ENCODE peak calls at places on chromosomes 4 and X, in eight cellular contexts. M is sigmoid colon, S is breast epithelium, T is HL-60, U is HCT116, E is prostate gland, W is HepG2, P is stomach. Q is an unnamed sample.

GRCh38 chr4:87105101-87105852 is 115.1 kb downstream of the KLHL8 start:
- DNase-seq in S (no peak), U (no peak), W (peak), P (no peak), M (no peak), T (no peak), E (no peak), Q (no peak)

GRCh38 chrX:63012574-63012973 is 338.6 kb downstream of the SPIN4 start:
- DNase-seq in T (no peak), M (no peak), W (no peak), E (no peak), S (no peak), U (no peak), P (no peak), Q (no peak)

GRCh38 chr4:185535818-185536729 is 767 bp upstream of the PDLIM3 start:
- DNase-seq in U (no peak), S (no peak), M (peak), E (no peak), T (no peak), P (no peak), W (no peak), Q (no peak)

GRCh38 chr4:152352645-152353116 is 183.2 kb downstream of the FBXW7 start:
- DNase-seq in E (peak), W (peak), P (no peak), T (no peak), M (peak), U (peak), S (no peak), Q (peak)

GRCh38 chr4:17939061-17939460 is 82.5 kb downstream of the LCORL start:
- DNase-seq in P (no peak), W (no peak), M (no peak), U (no peak), T (no peak), E (no peak), S (no peak), Q (no peak)

GRCh38 chr4:40058121-40058520 is 1.5 kb downstream of the N4BP2 start:
- DNase-seq in W (no peak), U (no peak), S (no peak), M (no peak), T (no peak), E (no peak), P (no peak), Q (no peak)

GRCh38 chr4:89438102-89438831 is 130.7 kb upstream of the GPRIN3 start:
- DNase-seq in P (peak), U (peak), W (peak), S (no peak), E (peak), T (peak), M (no peak), Q (no peak)

GRCh38 chr4:139776235-139776634 is 110.6 kb downstream of the MGST2 start:
- DNase-seq in U (no peak), M (no peak), P (no peak), T (no peak), W (no peak), S (no peak), E (no peak), Q (no peak)

GRCh38 chr4:47704693-47705325 is 133.1 kb downstream of the CORIN start:
- DNase-seq in S (no peak), W (peak), T (no peak), P (peak), M (no peak), E (peak), U (no peak), Q (no peak)

GRCh38 chr4:179361978-179362486 is 1919.8 kb upstream of the AGA start:
- DNase-seq in E (no peak), T (no peak), S (no peak), U (no peak), M (no peak), W (no peak), P (no peak), Q (no peak)

GRCh38 chr4:53599632-53600031 is 8.3 kb upstream of the LNX1 start:
- DNase-seq in S (no peak), W (no peak), U (no peak), M (no peak), E (no peak), P (no peak), T (no peak), Q (no peak)

GRCh38 chr4:181870326-181870725 is 372.9 kb upstream of the TENM3 start:
- DNase-seq in S (no peak), P (no peak), M (no peak), U (no peak), W (no peak), E (no peak), T (no peak), Q (no peak)

GRCh38 chrX:11137543-11138139 is 26.5 kb downstream of the HCCS start:
- DNase-seq in U (peak), W (peak), T (peak), P (no peak), S (no peak), E (peak), M (no peak), Q (no peak)

GRCh38 chr4:143441678-143442077 is 71.8 kb upstream of the SMARCA5 start:
- DNase-seq in W (no peak), U (no peak), M (no peak), P (no peak), S (no peak), E (no peak), T (no peak), Q (no peak)

GRCh38 chrX:317424-318067 is 1.1 kb downstream of the GTPBP6 start:
- DNase-seq in E (no peak), P (no peak), U (no peak), W (no peak), M (no peak), S (peak), T (no peak), Q (no peak)

GRCh38 chr4:33883111-33883510 is 2361.2 kb downstream of the ARAP2 start:
- DNase-seq in T (no peak), U (no peak), W (no peak), P (no peak), S (no peak), E (no peak), M (no peak), Q (no peak)

GRCh38 chrX:65846974-65847373 is 179.5 kb downstream of the MSN start:
- DNase-seq in U (no peak), P (no peak), E (no peak), S (no peak), M (no peak), W (no peak), T (no peak), Q (no peak)

GRCh38 chr4:6377626-6378492 is 94.6 kb downstream of the PPP2R2C start:
- DNase-seq in E (no peak), W (no peak), S (no peak), T (no peak), U (no peak), M (no peak), P (no peak), Q (no peak)

GRCh38 chr4:100240008-100240407 is 49.7 kb upstream of the DDIT4L start:
- DNase-seq in W (no peak), E (no peak), U (no peak), P (no peak), T (peak), M (no peak), S (no peak), Q (no peak)

GRCh38 chrX:7120578-7121219 is 26.8 kb upstream of the STS start:
- DNase-seq in W (peak), S (no peak), U (no peak), M (no peak), E (peak), P (no peak), T (no peak), Q (no peak)

GRCh38 chr4:101262683-101263082 is 84.6 kb downstream of the PPP3CA start:
- DNase-seq in U (no peak), T (no peak), W (no peak), S (no peak), M (no peak), P (no peak), E (no peak), Q (no peak)

GRCh38 chrX:110022555-110023448 is 19.9 kb downstream of the TMEM164 start:
- DNase-seq in S (no peak), E (no peak), T (no peak), U (no peak), P (no peak), M (no peak), W (no peak), Q (no peak)

GRCh38 chr4:140056015-140056414 is 98.0 kb downstream of the MAML3 start:
- DNase-seq in M (no peak), S (no peak), T (no peak), E (no peak), W (no peak), P (no peak), U (no peak), Q (no peak)

GRCh38 chr4:10664408-10664807 is 20.2 kb downstream of the CLNK start:
- DNase-seq in U (no peak), M (no peak), W (no peak), P (peak), S (no peak), T (no peak), E (peak), Q (no peak)

GRCh38 chrX:33725556-33726232 is 406.4 kb downstream of the FAM47A start:
- DNase-seq in E (peak), S (peak), T (peak), W (no peak), U (no peak), P (no peak), M (peak), Q (no peak)

GRCh38 chr4:138561276-138561880 is 319.2 kb upstream of the SLC7A11 start:
- DNase-seq in E (no peak), P (no peak), W (no peak), S (no peak), T (no peak), M (peak), U (no peak), Q (no peak)

GRCh38 chr4:16804581-16804980 is 93.9 kb downstream of the LDB2 start:
- DNase-seq in S (no peak), T (no peak), W (no peak), E (no peak), M (no peak), U (no peak), P (no peak), Q (no peak)

GRCh38 chr4:85964298-85964697 is 395.6 kb downstream of the MAPK10 start:
- DNase-seq in M (no peak), E (no peak), P (no peak), S (no peak), W (no peak), U (no peak), T (no peak), Q (no peak)

GRCh38 chrX:148298737-148299136 is 201.7 kb upstream of the AFF2 start:
- DNase-seq in M (no peak), T (no peak), S (no peak), E (no peak), U (no peak), W (no peak), P (no peak), Q (no peak)

GRCh38 chr4:136025540-136025939 is 1506.8 kb downstream of the PCDH18 start:
- DNase-seq in T (no peak), M (no peak), E (no peak), U (no peak), W (no peak), S (no peak), P (no peak), Q (no peak)

GRCh38 chrX:147875866-147876596 is 35.7 kb upstream of the FMR1 start:
- DNase-seq in P (no peak), U (no peak), S (no peak), W (peak), M (no peak), E (no peak), T (no peak), Q (no peak)

GRCh38 chrX:79259073-79259689 is 108.0 kb downstream of the ITM2A start:
- DNase-seq in T (peak), P (no peak), E (no peak), S (no peak), U (no peak), W (no peak), M (no peak), Q (no peak)

GRCh38 chr4:13705521-13706035 is 78.1 kb upstream of the BOD1L1 start:
- DNase-seq in E (peak), U (no peak), T (no peak), M (no peak), W (no peak), P (no peak), S (peak), Q (no peak)

GRCh38 chrX:410296-410695 is 23.6 kb upstream of the PPP2R3B start:
- DNase-seq in E (no peak), P (no peak), M (no peak), T (no peak), W (no peak), U (no peak), S (no peak), Q (no peak)

GRCh38 chr4:177441061-177441802 is 1.0 kb downstream of the AGA start:
- DNase-seq in U (no peak), T (peak), P (no peak), M (no peak), E (no peak), W (peak), S (no peak), Q (no peak)

GRCh38 chrX:146973283-146973682 is 158.7 kb upstream of the CXorf51A start:
- DNase-seq in S (no peak), E (no peak), T (no peak), M (no peak), W (no peak), U (no peak), P (no peak), Q (no peak)

GRCh38 chr4:56301181-56302076 is 85.9 kb downstream of the AASDH start:
- DNase-seq in S (peak), T (peak), P (peak), W (peak), M (peak), E (peak), U (peak), Q (no peak)
- TF ChIP-seq CTCF in S (peak), T (peak), P (peak), W (peak), M (peak), E (peak), U (peak), Q (peak)

DNA sequence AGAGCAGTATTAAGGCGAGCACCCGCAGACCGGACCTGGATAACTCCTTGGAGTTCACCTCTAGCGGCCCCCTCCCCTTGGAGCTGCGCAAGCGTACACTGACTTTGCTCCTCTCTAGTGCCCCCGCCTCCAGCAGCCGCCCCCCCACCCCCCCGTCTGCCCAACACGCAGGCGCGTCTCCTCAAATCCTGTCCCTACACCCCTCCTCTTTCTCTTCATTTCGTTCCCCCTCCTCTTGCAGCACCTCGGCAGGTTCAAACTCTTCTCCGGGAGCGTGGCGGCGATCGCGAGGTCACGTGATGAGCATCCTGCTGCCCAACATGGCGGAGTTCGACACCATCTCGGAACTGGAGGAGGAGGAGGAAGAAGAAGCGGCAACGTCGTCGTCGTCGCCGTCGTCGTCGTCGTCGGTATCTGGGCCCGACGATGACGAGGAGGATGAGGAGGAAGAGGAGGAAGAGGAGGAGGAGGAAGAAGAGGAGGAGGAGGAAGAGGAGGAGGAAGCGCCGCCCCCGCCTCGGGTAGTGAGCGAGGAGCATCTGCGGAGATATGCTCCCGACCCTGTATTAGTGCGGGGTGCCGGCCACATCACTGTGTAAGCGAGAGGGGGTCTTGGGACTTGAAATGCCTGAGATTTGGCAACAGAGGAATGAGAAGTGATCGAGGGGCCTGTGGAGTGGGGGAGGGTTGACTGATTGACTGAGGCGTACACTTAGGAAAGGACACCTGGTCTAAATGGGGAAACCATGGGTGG is at the start of gene CHIC1:
- DNase-seq in W (no peak), P (peak), E (peak), T (no peak), M (peak), S (peak), U (no peak), Q (peak)
- TF ChIP-seq POLR2AphosphoS5 in W (no peak), P (peak), E (peak), T (no peak), M (peak), S (no peak), U (no peak), Q (no peak)

GRCh38 chrX:128805236-128805635 is 718.1 kb downstream of the SMARCA1 start:
- DNase-seq in W (no peak), S (no peak), U (no peak), M (no peak), P (no peak), T (no peak), E (no peak), Q (no peak)

GRCh38 chrX:128804828-128805227 is 718.5 kb downstream of the SMARCA1 start:
- DNase-seq in M (no peak), S (no peak), W (no peak), U (no peak), T (no peak), E (no peak), P (no peak), Q (no peak)

GRCh38 chrX:128800138-128800537 is 723.2 kb downstream of the SMARCA1 start:
- DNase-seq in E (no peak), P (no peak), M (no peak), W (no peak), U (no peak), T (no peak), S (no peak), Q (no peak)
- TF ChIP-seq CTCF in E (no peak), P (no peak), M (no peak), W (peak), U (no peak), T (no peak), S (no peak), Q (no peak)

DNA sequence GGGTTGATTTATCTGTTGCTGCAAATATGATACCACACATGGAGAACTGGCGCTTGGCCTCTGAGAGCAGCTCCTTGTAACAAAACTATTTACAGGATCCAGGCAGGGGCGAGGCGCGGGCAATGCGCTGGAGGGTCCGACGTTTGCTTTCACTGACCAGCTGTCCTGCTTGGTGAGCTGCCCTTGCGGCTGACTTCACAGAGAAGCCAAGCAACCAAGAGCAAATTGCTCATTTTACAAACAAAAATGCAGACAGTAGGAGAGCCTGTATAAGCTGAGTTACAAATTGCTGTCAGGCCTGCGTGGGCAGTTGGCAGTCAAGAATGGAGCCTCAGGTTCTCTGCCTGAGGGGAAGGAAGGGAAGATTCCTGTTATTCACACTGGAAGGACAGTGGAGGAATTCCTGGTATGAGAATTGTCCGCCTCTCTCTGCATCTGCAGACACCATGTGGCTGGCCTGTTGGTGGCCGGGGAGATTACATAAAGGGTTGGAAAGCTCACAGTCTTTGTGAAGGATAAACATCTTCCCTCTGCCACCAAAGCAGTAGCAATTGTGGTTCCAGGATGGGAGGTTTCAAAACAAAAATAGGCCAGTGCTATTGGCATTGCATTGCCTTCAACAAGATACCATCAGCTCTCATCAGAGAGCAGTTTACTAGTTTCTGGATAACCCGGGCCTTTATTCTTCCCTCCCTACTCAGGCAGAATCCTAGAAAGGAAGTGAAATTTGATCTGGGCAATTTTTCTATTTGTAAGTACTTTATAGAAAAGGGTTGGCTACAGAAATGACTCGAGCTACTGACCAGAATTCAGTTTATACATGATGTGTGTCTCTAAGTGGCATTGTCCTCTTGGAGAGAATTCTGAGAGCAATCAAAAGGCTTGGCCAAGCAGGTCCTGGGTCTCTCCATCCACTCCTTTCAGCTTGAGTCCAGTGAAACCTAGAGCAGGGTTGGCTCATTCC is 192.4 kb upstream of the LEF1 start:
- DNase-seq in P (no peak), U (no peak), T (no peak), S (no peak), W (no peak), M (no peak), E (peak), Q (no peak)
- TF ChIP-seq POLR2AphosphoS5 in P (no peak), U (no peak), T (no peak), S (no peak), W (no peak), M (no peak), E (peak), Q (no peak)

GRCh38 chrX:24024819-24025740 is 1.9 kb downstream of the KLHL15 start:
- DNase-seq in U (peak), T (peak), P (peak), M (peak), S (peak), W (peak), E (peak), Q (peak)
- TF ChIP-seq CTCF in U (no peak), T (no peak), P (no peak), M (no peak), S (no peak), W (peak), E (no peak), Q (no peak)

DNA sequence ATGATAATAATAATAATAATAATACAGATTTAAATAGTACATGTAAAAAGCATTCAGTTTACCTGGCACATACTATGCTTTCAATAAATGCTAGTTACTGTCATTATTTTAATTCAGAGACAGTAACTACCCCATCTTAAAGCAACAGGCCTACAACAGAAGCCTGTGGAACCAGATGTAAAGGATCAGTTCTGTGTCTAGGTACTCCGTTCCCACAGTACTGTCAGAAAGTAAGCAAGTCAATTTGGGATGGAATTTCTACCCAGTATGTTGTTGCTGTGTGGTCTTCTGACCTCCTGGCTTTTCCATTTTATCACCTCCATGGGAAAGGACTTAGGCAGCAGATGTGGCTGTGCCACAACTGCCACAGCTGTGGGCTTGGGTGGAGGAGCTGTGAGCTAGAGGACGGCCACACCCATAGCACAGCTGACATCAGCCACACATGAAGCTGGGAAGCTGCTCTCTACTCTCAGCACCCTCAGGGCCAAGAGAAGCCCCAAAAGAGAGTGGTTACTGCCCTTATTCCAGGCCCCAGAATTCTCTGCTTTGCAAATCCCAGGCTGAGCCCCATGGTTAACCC is 102.8 kb downstream of the CBR4 start:
- DNase-seq in W (no peak), S (no peak), E (no peak), M (no peak), T (no peak), P (no peak), U (no peak), Q (no peak)
- TF ChIP-seq POLR2AphosphoS5 in W (no peak), S (no peak), E (no peak), M (no peak), T (no peak), P (no peak), U (no peak), Q (no peak)